ENCODE peak calls at places on chromosomes 3 and 15, in nine cellular contexts. H is osteocyte, E is HuH-7.5, V is Ammon's horn, O is NAMALWA, C is upper lobe of right lung, M is GM20000, F is left ventricle myocardium inferior, I is non-pigmented ciliary epithelial cell. U is an unnamed sample.

GRCh38 chr3:95923496-95924210 is 890.7 kb upstream of the EPHA6 start:
- DNase-seq in H (no peak), E (no peak), V (no peak), O (no peak), C (no peak), M (no peak), F (no peak), I (peak), U (peak)

GRCh38 chr15:64893481-64894394 is 18.0 kb upstream of the ANKDD1A start:
- DNase-seq in H (peak), E (no peak), V (peak), O (peak), C (peak), M (peak), F (peak), I (peak), U (peak)

GRCh38 chr3:47664519-47664918 is 85.9 kb upstream of the CSPG5 start:
- DNase-seq in H (no peak), E (no peak), V (peak), O (peak), C (no peak), M (no peak), F (no peak), I (no peak), U (peak)

GRCh38 chr3:131349946-131350347 is 31.6 kb upstream of the NUDT16 start:
- DNase-seq in H (no peak), E (no peak), V (no peak), O (no peak), C (no peak), M (no peak), F (peak), I (peak), U (peak)

GRCh38 chr3:61218508-61218907 is 32.7 kb downstream of the FHIT start:
- DNase-seq in H (no peak), E (no peak), V (no peak), O (no peak), C (no peak), M (no peak), F (no peak), I (no peak), U (no peak)

GRCh38 chr15:25242166-25242879 is 196.5 kb downstream of the UBE3A start:
- DNase-seq in H (peak), E (no peak), V (no peak), O (no peak), C (no peak), M (no peak), F (peak), I (no peak), U (no peak)

GRCh38 chr15:31004220-31004733 is 12.8 kb upstream of the MTMR10 start:
- DNase-seq in H (no peak), E (no peak), V (peak), O (peak), C (no peak), M (peak), F (peak), I (no peak), U (no peak)

GRCh38 chr3:119301001-119301400 is 6.8 kb downstream of the ARHGAP31 start:
- DNase-seq in H (no peak), E (no peak), V (peak), O (no peak), C (peak), M (no peak), F (no peak), I (no peak), U (no peak)

GRCh38 chr3:138114431-138114918 is 933 bp downstream of the DZIP1L start:
- DNase-seq in H (no peak), E (no peak), V (peak), O (no peak), C (no peak), M (no peak), F (no peak), I (no peak), U (no peak)

GRCh38 chr15:25597576-25597975 is 158.8 kb upstream of the UBE3A start:
- DNase-seq in H (no peak), E (no peak), V (no peak), O (no peak), C (no peak), M (no peak), F (no peak), I (no peak), U (no peak)

GRCh38 chr3:117610156-117610555 is 900.6 kb downstream of the TUSC7 start:
- DNase-seq in H (no peak), E (no peak), V (no peak), O (no peak), C (no peak), M (no peak), F (no peak), I (no peak), U (no peak)

GRCh38 chr3:47652142-47652541 is 73.5 kb upstream of the CSPG5 start:
- DNase-seq in H (no peak), E (no peak), V (no peak), O (no peak), C (no peak), M (no peak), F (no peak), I (no peak), U (no peak)

GRCh38 chr3:44974406-44974805 is 1.6 kb downstream of the ZDHHC3 start:
- DNase-seq in H (no peak), E (no peak), V (no peak), O (no peak), C (no peak), M (no peak), F (no peak), I (no peak), U (no peak)

U was measured in A549.